ENCODE peak calls at places on chromosomes 3 and 15, in five cellular contexts. E is A549, K is brain microvascular endothelial cell, B is neural progenitor cell, N is fibroblast of pulmonary artery. R is an unnamed sample.

GRCh38 chr3:18847583-18848197 is 300.6 kb upstream of the KCNH8 start:
- DNase-seq in E (peak), K (no peak), B (peak), N (no peak), R (peak)

GRCh38 chr3:18124501-18124900 is 300.6 kb downstream of the SATB1 start:
- DNase-seq in E (no peak), K (peak), B (no peak), N (peak), R (peak)

GRCh38 chr15:83206387-83206970 is 1.1 kb downstream of the HDGFL3 start:
- DNase-seq in E (peak), K (no peak), B (no peak), N (no peak), R (peak)

GRCh38 chr3:126447456-126448106 is 28.1 kb downstream of the ZXDC start:
- DNase-seq in E (no peak), K (no peak), B (no peak), N (no peak), R (no peak)

GRCh38 chr15:83358972-83359564 is 74.6 kb upstream of the BNC1 start:
- DNase-seq in E (no peak), K (no peak), B (no peak), N (no peak), R (no peak)

GRCh38 chr3:129038121-129038855 is 22.3 kb upstream of the GP9 start:
- DNase-seq in E (no peak), K (no peak), B (no peak), N (no peak), R (no peak)

GRCh38 chr15:101237161-101237775 is 14.6 kb downstream of the CHSY1 start:
- DNase-seq in E (no peak), K (no peak), B (no peak), N (no peak), R (peak)

GRCh38 chr3:183370391-183370790 is 58.0 kb downstream of the MCF2L2 start:
- DNase-seq in E (no peak), K (no peak), B (no peak), N (peak), R (peak)

GRCh38 chr15:67836134-67836455 is 3.8 kb downstream of the RNU6-1 start:
- DNase-seq in E (no peak), K (no peak), B (peak), N (no peak), R (no peak)

GRCh38 chr3:58009026-58009748 is 965 bp downstream of the FLNB start:
- DNase-seq in E (no peak), K (no peak), B (peak), N (no peak), R (no peak)

GRCh38 chr3:136194409-136195257 is 1.5 kb downstream of the MSL2 start:
- DNase-seq in E (no peak), K (no peak), B (peak), N (no peak), R (peak)

GRCh38 chr3:127887321-127887720 is 27.7 kb upstream of the KBTBD12 start:
- DNase-seq in E (no peak), K (peak), B (no peak), N (no peak), R (peak)

GRCh38 chr3:13657660-13658435 is 108.9 kb downstream of the FBLN2 start:
- DNase-seq in E (peak), K (peak), B (peak), N (peak), R (peak)

GRCh38 chr3:9780451-9780797 is 10.7 kb upstream of the CAMK1 start:
- DNase-seq in E (no peak), K (no peak), B (no peak), N (no peak), R (no peak)
- H3K4me3 ChIP-seq in E (no peak), K (no peak), B (no peak), N (no peak), R (no peak)

DNA sequence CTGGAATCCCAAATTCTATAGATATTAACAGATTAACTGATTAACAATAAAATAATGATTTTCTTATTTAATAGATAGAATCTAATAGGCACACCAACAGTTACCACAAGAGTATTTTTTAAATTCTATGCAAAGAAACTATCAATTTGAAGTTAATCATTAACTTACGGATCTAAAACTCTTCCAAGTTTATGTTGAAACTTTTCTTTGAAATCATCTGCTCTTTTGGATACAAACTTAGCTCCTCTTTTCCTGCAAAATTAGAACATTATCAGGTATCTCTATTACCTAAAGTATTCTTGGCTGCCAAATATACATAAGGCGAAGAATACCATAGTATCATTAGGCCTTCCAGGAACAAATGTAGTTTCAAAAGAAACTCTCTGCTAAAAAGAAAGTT is 34.8 kb downstream of the EFHB start:
- DNase-seq in E (no peak), K (no peak), B (no peak), N (no peak), R (no peak)
- TF ChIP-seq CTCF in E (no peak), K (no peak), B (no peak), N (no peak), R (no peak)

GRCh38 chr3:50236484-50237132 is 604 bp downstream of the GNAI2 start:
- DNase-seq in E (no peak), K (no peak), B (peak), N (no peak), R (no peak)

GRCh38 chr3:50239649-50240048 is 3.6 kb downstream of the GNAI2 start:
- DNase-seq in E (no peak), K (no peak), B (peak), N (no peak), R (no peak)

GRCh38 chr3:50237133-50237651 is 1.2 kb downstream of the GNAI2 start:
- DNase-seq in E (no peak), K (no peak), B (peak), N (peak), R (peak)

GRCh38 chr3:50237754-50238548 is 1.9 kb downstream of the GNAI2 start:
- DNase-seq in E (no peak), K (peak), B (peak), N (peak), R (peak)

DNA sequence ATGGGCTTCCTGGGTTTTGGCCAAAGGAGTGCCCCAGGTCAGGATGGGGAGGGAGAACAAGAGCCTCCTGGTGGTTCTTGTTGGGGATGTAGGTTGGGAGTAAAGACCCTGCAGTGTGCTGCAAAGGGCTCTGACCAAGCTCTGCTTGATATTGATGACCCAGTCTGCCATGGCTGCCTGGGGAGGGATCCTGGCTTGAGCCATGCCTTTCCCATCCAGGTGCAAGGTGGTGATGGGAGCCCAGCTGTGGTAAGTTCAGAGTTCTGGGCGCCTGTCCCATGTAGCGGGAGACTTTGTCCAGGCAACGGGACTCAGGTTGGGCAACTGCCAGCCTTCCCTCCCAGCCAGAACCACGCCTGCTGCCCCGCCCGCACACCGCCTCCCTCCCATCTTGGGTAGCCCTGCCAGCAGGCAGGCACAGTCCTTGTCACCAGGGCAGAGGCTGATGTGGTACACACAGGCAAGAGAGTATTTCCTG is 2.6 kb downstream of the GNAI2 start:
- DNase-seq in E (no peak), K (no peak), B (no peak), N (no peak), R (no peak)
- H3K4me3 ChIP-seq in E (no peak), K (peak), B (peak), N (peak), R (peak)

GRCh38 chr15:72382146-72382545 is 6.3 kb upstream of the HEXA start:
- DNase-seq in E (no peak), K (no peak), B (no peak), N (peak), R (peak)
- TF ChIP-seq CTCF in E (peak), K (peak), B (no peak), N (peak), R (peak)

DNA sequence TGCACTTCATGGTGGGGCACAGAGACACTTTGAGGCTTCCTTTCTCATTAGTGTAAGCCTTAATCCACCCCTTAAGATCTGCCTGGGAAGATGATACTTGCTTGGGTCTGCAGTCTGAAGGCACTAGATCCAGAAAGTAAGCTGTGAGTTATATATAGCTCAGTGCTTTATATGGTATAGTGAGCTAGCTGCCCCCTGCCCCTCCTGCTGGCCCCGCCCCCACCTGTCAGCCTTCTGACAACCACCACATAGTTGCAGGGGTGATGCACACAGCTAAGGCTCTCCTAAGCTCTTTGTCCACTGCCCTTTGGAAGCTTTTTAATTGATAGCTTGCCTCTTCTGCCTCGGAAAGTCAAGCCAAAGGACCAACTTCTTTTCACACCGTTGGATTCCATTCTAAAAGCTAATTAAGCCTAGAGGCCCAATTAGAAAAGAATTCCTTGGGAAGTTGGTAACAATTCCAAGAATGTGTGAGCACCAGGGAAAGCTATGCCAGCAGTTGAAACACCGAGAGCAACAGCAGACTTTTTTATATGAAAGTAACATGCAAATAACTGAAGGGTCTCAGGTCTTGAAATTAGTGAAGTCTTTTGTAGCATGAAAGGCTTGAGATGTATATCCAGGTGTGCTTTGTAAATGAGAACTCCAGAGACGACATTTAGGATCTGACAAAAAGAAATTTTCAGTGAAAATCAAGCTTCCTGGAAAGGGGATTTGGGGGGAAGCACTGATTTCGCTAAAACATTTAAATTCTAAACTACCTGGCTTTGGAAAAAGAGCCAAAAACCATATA is 2.3 kb downstream of the TPM1 start:
- DNase-seq in E (no peak), K (no peak), B (peak), N (no peak), R (peak)
- H3K4me3 ChIP-seq in E (peak), K (peak), B (peak), N (peak), R (peak)